ENCODE peak calls at places on chromosomes 6 and 20, in ten cellular contexts. One of them, this sample, is unnamed. For H3K4me1 and H3K9me3, the result is how much of the 10 kb centered on the place peaks cover.

GRCh38 chr20:22531056-22531615 is 53.2 kb downstream of the FOXA2 start:
- DNase-seq in lower lobe of right lung: no peak
- DNase-seq in breast epithelium: no peak
- DNase-seq in H9: no peak
- DNase-seq in DND-41: no peak
- DNase-seq in naive thymus-derived CD4-positive, alpha-beta T cell: no peak
- DNase-seq in HCT116: no peak
- DNase-seq in kidney: no peak
- DNase-seq in iPS DF 6.9: no peak
- DNase-seq in adrenal gland: no peak
- DNase-seq in this sample: no peak

GRCh38 chr6:158584236-158584651 is 24.4 kb downstream of the TMEM181 start:
- DNase-seq in lower lobe of right lung: no peak
- DNase-seq in breast epithelium: no peak
- DNase-seq in H9: no peak
- DNase-seq in DND-41: no peak
- DNase-seq in naive thymus-derived CD4-positive, alpha-beta T cell: no peak
- DNase-seq in HCT116: no peak
- DNase-seq in kidney: no peak
- DNase-seq in iPS DF 6.9: no peak
- DNase-seq in adrenal gland: no peak
- DNase-seq in this sample: no peak

GRCh38 chr6:46832816-46833215 is 39.6 kb downstream of the MEP1A start:
- DNase-seq in lower lobe of right lung: no peak
- DNase-seq in breast epithelium: no peak
- DNase-seq in H9: no peak
- DNase-seq in DND-41: no peak
- DNase-seq in naive thymus-derived CD4-positive, alpha-beta T cell: no peak
- DNase-seq in HCT116: no peak
- DNase-seq in kidney: no peak
- DNase-seq in iPS DF 6.9: no peak
- DNase-seq in adrenal gland: no peak
- DNase-seq in this sample: no peak

GRCh38 chr20:9070304-9070703 is 1.4 kb downstream of the PLCB4 start:
- DNase-seq in lower lobe of right lung: no peak
- DNase-seq in breast epithelium: no peak
- DNase-seq in H9: no peak
- DNase-seq in DND-41: no peak
- DNase-seq in naive thymus-derived CD4-positive, alpha-beta T cell: no peak
- DNase-seq in HCT116: no peak
- DNase-seq in kidney: no peak
- DNase-seq in iPS DF 6.9: no peak
- DNase-seq in adrenal gland: no peak
- DNase-seq in this sample: no peak

GRCh38 chr6:11011787-11012234 is 32.3 kb downstream of the ELOVL2 start:
- DNase-seq in lower lobe of right lung: no peak
- DNase-seq in breast epithelium: no peak
- DNase-seq in H9: peak
- DNase-seq in DND-41: no peak
- DNase-seq in naive thymus-derived CD4-positive, alpha-beta T cell: no peak
- DNase-seq in HCT116: peak
- DNase-seq in kidney: no peak
- DNase-seq in iPS DF 6.9: no peak
- DNase-seq in adrenal gland: no peak
- DNase-seq in this sample: no peak

GRCh38 chr6:66751630-66752029 is 1044.6 kb upstream of the EYS start:
- DNase-seq in lower lobe of right lung: no peak
- DNase-seq in breast epithelium: no peak
- DNase-seq in H9: no peak
- DNase-seq in DND-41: no peak
- DNase-seq in naive thymus-derived CD4-positive, alpha-beta T cell: no peak
- DNase-seq in HCT116: no peak
- DNase-seq in kidney: no peak
- DNase-seq in iPS DF 6.9: no peak
- DNase-seq in adrenal gland: no peak
- DNase-seq in this sample: no peak

GRCh38 chr6:8177721-8178120 is 75.4 kb upstream of the EEF1E1 start:
- DNase-seq in lower lobe of right lung: no peak
- DNase-seq in breast epithelium: no peak
- DNase-seq in H9: no peak
- DNase-seq in DND-41: no peak
- DNase-seq in naive thymus-derived CD4-positive, alpha-beta T cell: no peak
- DNase-seq in HCT116: no peak
- DNase-seq in kidney: no peak
- DNase-seq in iPS DF 6.9: no peak
- DNase-seq in adrenal gland: no peak
- DNase-seq in this sample: no peak

GRCh38 chr6:11791354-11792107 is 12.9 kb upstream of the ADTRP start:
- DNase-seq in lower lobe of right lung: no peak
- DNase-seq in breast epithelium: no peak
- DNase-seq in H9: peak
- DNase-seq in DND-41: no peak
- DNase-seq in naive thymus-derived CD4-positive, alpha-beta T cell: no peak
- DNase-seq in HCT116: no peak
- DNase-seq in kidney: no peak
- DNase-seq in iPS DF 6.9: no peak
- DNase-seq in adrenal gland: no peak
- DNase-seq in this sample: no peak

GRCh38 chr6:165439928-165440554 is 130.6 kb upstream of the C6orf118 start:
- DNase-seq in lower lobe of right lung: no peak
- DNase-seq in breast epithelium: no peak
- DNase-seq in H9: no peak
- DNase-seq in DND-41: no peak
- DNase-seq in naive thymus-derived CD4-positive, alpha-beta T cell: no peak
- DNase-seq in HCT116: peak
- DNase-seq in kidney: no peak
- DNase-seq in iPS DF 6.9: no peak
- DNase-seq in adrenal gland: no peak
- DNase-seq in this sample: no peak

GRCh38 chr6:31821301-31822037 is 6.1 kb upstream of the HSPA1B start:
- DNase-seq in lower lobe of right lung: peak
- DNase-seq in breast epithelium: no peak
- DNase-seq in H9: peak
- DNase-seq in DND-41: peak
- DNase-seq in naive thymus-derived CD4-positive, alpha-beta T cell: no peak
- DNase-seq in HCT116: no peak
- DNase-seq in kidney: peak
- DNase-seq in iPS DF 6.9: no peak
- DNase-seq in adrenal gland: peak
- DNase-seq in this sample: peak

GRCh38 chr6:31820051-31820389 is 4.7 kb downstream of the HSPA1A start:
- DNase-seq in lower lobe of right lung: no peak
- DNase-seq in breast epithelium: no peak
- DNase-seq in H9: no peak
- DNase-seq in DND-41: no peak
- DNase-seq in naive thymus-derived CD4-positive, alpha-beta T cell: no peak
- DNase-seq in HCT116: no peak
- DNase-seq in kidney: no peak
- DNase-seq in iPS DF 6.9: no peak
- DNase-seq in adrenal gland: no peak
- DNase-seq in this sample: no peak

GRCh38 chr6:31826793-31827285 is 699 bp upstream of the HSPA1B start:
- DNase-seq in lower lobe of right lung: peak
- DNase-seq in breast epithelium: peak
- DNase-seq in H9: peak
- DNase-seq in DND-41: peak
- DNase-seq in naive thymus-derived CD4-positive, alpha-beta T cell: no peak
- DNase-seq in HCT116: no peak
- DNase-seq in kidney: peak
- DNase-seq in iPS DF 6.9: no peak
- DNase-seq in adrenal gland: peak
- DNase-seq in this sample: peak

GRCh38 chr6:31825553-31825952 is 2.0 kb upstream of the HSPA1B start:
- DNase-seq in lower lobe of right lung: no peak
- DNase-seq in breast epithelium: no peak
- DNase-seq in H9: no peak
- DNase-seq in DND-41: no peak
- DNase-seq in naive thymus-derived CD4-positive, alpha-beta T cell: no peak
- DNase-seq in HCT116: no peak
- DNase-seq in kidney: no peak
- DNase-seq in iPS DF 6.9: no peak
- DNase-seq in adrenal gland: no peak
- DNase-seq in this sample: no peak

DNA sequence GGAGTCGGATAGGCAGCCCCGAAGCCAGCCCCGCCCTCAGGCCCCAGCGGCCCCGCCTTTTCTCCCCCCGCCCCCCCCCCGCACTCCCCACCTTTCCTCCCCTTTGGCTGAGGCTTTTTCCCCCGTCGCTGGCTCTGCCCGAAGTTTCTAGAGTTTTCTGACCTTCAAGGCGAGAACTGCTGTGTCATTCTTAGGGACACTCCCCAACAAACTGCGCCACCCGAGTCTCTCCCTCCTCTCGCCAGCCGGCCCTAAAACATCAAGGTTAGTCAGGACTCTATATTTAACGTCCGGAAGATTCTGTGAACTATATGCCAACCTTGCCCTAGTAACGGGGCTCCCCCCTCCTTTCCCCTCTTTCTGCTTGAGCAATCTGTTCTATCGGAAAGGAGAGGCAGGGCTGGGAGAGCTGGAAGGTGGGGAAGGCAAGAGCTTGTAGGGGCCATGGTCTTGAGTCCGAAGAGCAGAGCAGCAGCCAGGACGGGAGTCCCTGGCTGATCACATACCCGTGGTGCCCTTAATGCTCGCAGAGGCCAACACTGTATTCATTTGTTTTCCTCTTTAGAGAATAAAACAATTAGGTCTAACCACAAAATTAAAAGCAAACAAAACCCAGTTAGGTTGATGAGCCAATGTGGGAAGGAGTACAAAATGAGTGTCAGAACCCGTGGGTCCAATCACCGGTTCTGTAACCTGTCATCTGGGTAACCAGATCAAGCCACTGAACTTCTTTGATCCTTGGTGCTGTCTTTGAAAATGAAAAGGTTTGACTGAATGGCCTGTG is 5.3 kb upstream of the HSPA1B start:
- DNase-seq in lower lobe of right lung: peak
- DNase-seq in breast epithelium: peak
- DNase-seq in H9: peak
- DNase-seq in DND-41: peak
- DNase-seq in naive thymus-derived CD4-positive, alpha-beta T cell: no peak
- DNase-seq in HCT116: no peak
- DNase-seq in kidney: peak
- DNase-seq in iPS DF 6.9: no peak
- DNase-seq in adrenal gland: peak
- DNase-seq in this sample: peak
- H3K4me1 ChIP-seq in lower lobe of right lung: half or more
- H3K4me1 ChIP-seq in breast epithelium: under half
- H3K4me1 ChIP-seq in H9: under half
- H3K4me1 ChIP-seq in DND-41: under half
- H3K4me1 ChIP-seq in naive thymus-derived CD4-positive, alpha-beta T cell: under half
- H3K4me1 ChIP-seq in HCT116: half or more
- H3K4me1 ChIP-seq in kidney: under half
- H3K4me1 ChIP-seq in iPS DF 6.9: under half
- H3K4me1 ChIP-seq in adrenal gland: under half
- H3K4me1 ChIP-seq in this sample: half or more

GRCh38 chr6:87793340-87793739 is 91.3 kb upstream of the AKIRIN2 start:
- DNase-seq in lower lobe of right lung: no peak
- DNase-seq in breast epithelium: no peak
- DNase-seq in H9: no peak
- DNase-seq in DND-41: no peak
- DNase-seq in naive thymus-derived CD4-positive, alpha-beta T cell: no peak
- DNase-seq in HCT116: no peak
- DNase-seq in kidney: no peak
- DNase-seq in iPS DF 6.9: no peak
- DNase-seq in adrenal gland: no peak
- DNase-seq in this sample: no peak
- H3K9me3 ChIP-seq in lower lobe of right lung: under half
- H3K9me3 ChIP-seq in breast epithelium: under half
- H3K9me3 ChIP-seq in H9: under half
- H3K9me3 ChIP-seq in DND-41: under half
- H3K9me3 ChIP-seq in naive thymus-derived CD4-positive, alpha-beta T cell: under half
- H3K9me3 ChIP-seq in HCT116: under half
- H3K9me3 ChIP-seq in kidney: under half
- H3K9me3 ChIP-seq in iPS DF 6.9: under half
- H3K9me3 ChIP-seq in adrenal gland: under half
- H3K9me3 ChIP-seq in this sample: under half

DNA sequence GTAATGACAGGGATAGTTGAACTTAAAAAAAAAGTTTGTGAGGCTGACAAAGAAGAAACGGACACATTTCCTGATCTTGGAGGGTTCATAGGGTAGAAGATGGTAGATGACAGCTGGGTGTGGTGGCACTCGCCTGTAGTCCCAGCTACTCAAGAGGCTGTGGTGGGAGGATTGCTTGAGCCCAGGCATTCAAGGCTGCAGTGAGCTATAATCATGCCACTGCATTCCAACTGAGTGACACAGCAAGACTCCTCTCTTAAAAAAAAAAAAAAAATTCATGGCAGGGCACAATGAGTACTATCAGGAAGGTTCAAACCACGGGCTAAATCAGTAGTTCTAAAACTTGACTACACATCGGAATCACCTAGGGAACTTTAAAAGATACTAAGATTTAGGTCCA is 2.0 kb upstream of the MICA start:
- DNase-seq in lower lobe of right lung: no peak
- DNase-seq in breast epithelium: peak
- DNase-seq in H9: no peak
- DNase-seq in DND-41: peak
- DNase-seq in naive thymus-derived CD4-positive, alpha-beta T cell: no peak
- DNase-seq in HCT116: peak
- DNase-seq in kidney: peak
- DNase-seq in iPS DF 6.9: no peak
- DNase-seq in adrenal gland: peak
- DNase-seq in this sample: peak
- H3K4me1 ChIP-seq in lower lobe of right lung: half or more
- H3K4me1 ChIP-seq in breast epithelium: under half
- H3K4me1 ChIP-seq in H9: under half
- H3K4me1 ChIP-seq in DND-41: half or more
- H3K4me1 ChIP-seq in naive thymus-derived CD4-positive, alpha-beta T cell: under half
- H3K4me1 ChIP-seq in HCT116: under half
- H3K4me1 ChIP-seq in kidney: under half
- H3K4me1 ChIP-seq in iPS DF 6.9: under half
- H3K4me1 ChIP-seq in adrenal gland: under half
- H3K4me1 ChIP-seq in this sample: under half

DNA sequence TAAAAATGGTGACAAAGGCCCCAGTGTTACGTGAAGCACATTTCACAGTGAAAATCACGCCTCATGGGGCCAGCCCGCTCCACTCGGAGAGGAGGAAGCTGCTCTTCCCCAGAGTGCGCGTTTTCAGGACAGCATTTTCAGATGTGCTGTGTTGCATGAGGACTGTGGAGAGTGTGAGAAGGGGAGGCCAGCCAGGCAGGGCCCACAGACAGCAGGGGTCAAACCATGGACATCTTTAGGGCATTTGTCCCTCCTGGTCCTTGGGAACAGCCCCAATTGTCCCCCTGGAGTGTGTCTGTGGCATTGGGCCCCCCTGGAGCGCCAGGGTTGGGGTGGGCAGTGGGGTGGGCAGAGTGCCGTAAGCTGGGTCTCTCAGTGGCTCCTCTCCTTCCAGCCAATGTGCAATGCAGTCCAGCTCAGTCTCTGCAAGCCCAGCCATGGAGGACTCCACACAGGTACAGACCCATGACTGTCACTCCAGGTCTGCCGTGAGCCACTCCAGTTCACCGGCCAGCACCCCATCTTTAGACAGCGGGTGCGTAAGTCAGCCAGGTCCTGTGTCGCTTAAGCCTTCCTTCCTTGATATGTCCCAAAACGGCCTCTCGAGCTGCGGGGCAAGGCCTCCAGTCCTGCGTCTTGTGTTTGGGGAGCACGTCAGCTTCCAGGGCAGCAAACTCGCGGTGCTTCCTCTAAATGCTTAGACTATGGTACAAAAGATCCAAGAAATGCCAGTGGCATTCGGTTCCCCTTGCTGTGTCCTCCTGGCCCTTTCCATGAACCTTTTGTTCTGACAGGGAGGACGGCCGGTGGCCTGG is 159.3 kb upstream of the AFDN start:
- DNase-seq in lower lobe of right lung: no peak
- DNase-seq in breast epithelium: no peak
- DNase-seq in H9: no peak
- DNase-seq in DND-41: no peak
- DNase-seq in naive thymus-derived CD4-positive, alpha-beta T cell: no peak
- DNase-seq in HCT116: no peak
- DNase-seq in kidney: no peak
- DNase-seq in iPS DF 6.9: no peak
- DNase-seq in adrenal gland: no peak
- DNase-seq in this sample: no peak
- H3K9me3 ChIP-seq in lower lobe of right lung: under half
- H3K9me3 ChIP-seq in breast epithelium: under half
- H3K9me3 ChIP-seq in H9: under half
- H3K9me3 ChIP-seq in DND-41: under half
- H3K9me3 ChIP-seq in naive thymus-derived CD4-positive, alpha-beta T cell: under half
- H3K9me3 ChIP-seq in HCT116: under half
- H3K9me3 ChIP-seq in kidney: under half
- H3K9me3 ChIP-seq in iPS DF 6.9: under half
- H3K9me3 ChIP-seq in adrenal gland: under half
- H3K9me3 ChIP-seq in this sample: under half